ENCODE peak calls at places on chromosomes 5 and 9, in six cellular contexts. I is heart left ventricle; F is A549; P is CD8-positive, alpha-beta T cell; A is prostate gland; U is colonic mucosa. Q is an unnamed sample. For H3K4me1, the result is how much of the 10 kb centered on the place peaks cover.

GRCh38 chr5:187042-187431 is 4.3 kb upstream of the LRRC14B start:
- DNase-seq in I (peak), F (no peak), P (no peak), A (no peak), U (no peak), Q (no peak)

GRCh38 chr5:26700759-26701384 is 337.5 kb downstream of the CDH9 start:
- DNase-seq in I (no peak), F (peak), P (no peak), A (no peak), U (no peak), Q (peak)

GRCh38 chr5:141351591-141351990 is 1.7 kb downstream of the PCDHGB1 start:
- DNase-seq in I (no peak), F (no peak), P (no peak), A (no peak), U (no peak), Q (no peak)

GRCh38 chr5:56516936-56517521 is 283.9 kb upstream of the ANKRD55 start:
- DNase-seq in I (peak), F (no peak), P (no peak), A (peak), U (no peak), Q (no peak)

GRCh38 chr5:143428738-143429420 is 25.4 kb upstream of the NR3C1 start:
- DNase-seq in I (no peak), F (no peak), P (no peak), A (no peak), U (no peak), Q (no peak)

GRCh38 chr9:108478871-108479332 is 376.9 kb downstream of the ACTL7B start:
- DNase-seq in I (no peak), F (peak), P (no peak), A (no peak), U (no peak), Q (no peak)

GRCh38 chr9:110248361-110248760 is 7.9 kb downstream of the TXN start:
- DNase-seq in I (no peak), F (no peak), P (no peak), A (no peak), U (no peak), Q (no peak)

GRCh38 chr5:56585973-56586740 is 229.2 kb upstream of the MAP3K1 start:
- DNase-seq in I (peak), F (no peak), P (no peak), A (peak), U (no peak), Q (no peak)

GRCh38 chr5:68137451-68138190 is 77.9 kb upstream of the PIK3R1 start:
- DNase-seq in I (no peak), F (no peak), P (no peak), A (no peak), U (no peak), Q (no peak)

GRCh38 chr5:168312606-168313297 is 21.3 kb downstream of the WWC1 start:
- DNase-seq in I (no peak), F (no peak), P (no peak), A (no peak), U (no peak), Q (no peak)

GRCh38 chr5:157575096-157575872 is at the start of gene ADAM19:
- DNase-seq in I (peak), F (peak), P (peak), A (no peak), U (no peak), Q (no peak)
- H3K4me1 ChIP-seq in I (under half), F (under half), P (under half), A (under half), U (under half), Q (under half)

GRCh38 chr5:81751009-81751835 is at the start of gene SSBP2:
- DNase-seq in I (peak), F (peak), P (peak), A (peak), U (peak), Q (peak)
- H3K4me1 ChIP-seq in I (under half), F (under half), P (under half), A (under half), U (under half), Q (under half)

GRCh38 chr5:140342896-140343295 is 3.5 kb downstream of the HBEGF start:
- DNase-seq in I (no peak), F (no peak), P (no peak), A (no peak), U (no peak), Q (no peak)
- H3K4me1 ChIP-seq in I (half or more), F (under half), P (under half), A (under half), U (under half), Q (under half)

GRCh38 chr5:156396063-156396829 is 69.3 kb downstream of the SGCD start:
- DNase-seq in I (no peak), F (no peak), P (no peak), A (no peak), U (no peak), Q (no peak)
- H3K4me1 ChIP-seq in I (under half), F (under half), P (under half), A (under half), U (under half), Q (under half)

GRCh38 chr5:157599565-157599964 is 24.0 kb upstream of the ADAM19 start:
- DNase-seq in I (no peak), F (no peak), P (no peak), A (no peak), U (no peak), Q (no peak)
- H3K4me1 ChIP-seq in I (under half), F (under half), P (under half), A (under half), U (under half), Q (under half)

DNA sequence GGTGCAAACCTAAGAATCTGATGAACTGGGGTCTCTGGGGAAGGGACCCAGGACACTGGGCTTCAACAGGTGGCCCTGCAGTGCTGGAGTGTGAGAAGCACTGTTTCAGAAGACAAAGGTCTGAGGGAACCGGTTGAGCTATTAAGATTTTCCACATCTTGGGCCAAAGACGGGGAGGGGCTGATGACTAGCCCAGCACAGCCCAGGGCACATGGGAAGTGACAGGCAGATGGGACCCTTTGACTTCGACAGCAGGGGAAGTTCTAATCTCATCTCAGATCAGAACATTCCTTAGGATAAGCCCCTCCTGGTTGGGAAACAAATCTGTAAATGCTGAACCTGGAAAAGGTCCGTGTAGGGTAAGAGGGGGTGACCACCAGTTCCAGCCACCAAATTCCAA is 67.4 kb downstream of the RAPGEF1 start:
- DNase-seq in I (no peak), F (no peak), P (no peak), A (no peak), U (no peak), Q (peak)
- H3K4me1 ChIP-seq in I (half or more), F (under half), P (half or more), A (under half), U (under half), Q (under half)

GRCh38 chr5:94911285-94911684 is 292.8 kb downstream of the SLF1 start:
- DNase-seq in I (no peak), F (no peak), P (no peak), A (no peak), U (no peak), Q (no peak)

GRCh38 chr5:94920570-94920969 is 302.1 kb downstream of the SLF1 start:
- DNase-seq in I (no peak), F (no peak), P (no peak), A (no peak), U (no peak), Q (no peak)

GRCh38 chr5:94916619-94917018 is 298.1 kb downstream of the SLF1 start:
- DNase-seq in I (no peak), F (no peak), P (no peak), A (peak), U (no peak), Q (no peak)
- H3K4me1 ChIP-seq in I (under half), F (under half), P (under half), A (under half), U (under half), Q (under half)

Q was measured in mesendoderm.